ENCODE peak calls at places on chromosomes 3 and 15, in six cellular contexts. D is lower lobe of right lung, Q is ascending aorta, C is transverse colon, U is skeletal muscle cell, Y is Panc1. G is an unnamed sample.
A peak's percentile ranks its signal among the peaks of the same experiment; 100 is the strongest.

GRCh38 chr3:156360116-156360515 is 194.8 kb downstream of the SSR3 start:
- DNase-seq in Y (no peak), D (no peak), U (no peak), Q (no peak), C (no peak), G (no peak)

GRCh38 chr3:184769771-184770170 is 42.2 kb upstream of the VPS8 start:
- DNase-seq in C (no peak), Q (no peak), U (no peak), Y (no peak), D (no peak), G (no peak)

GRCh38 chr3:139306078-139306477 is 37.7 kb upstream of the MRPS22 start:
- DNase-seq in D (no peak), U (no peak), Q (no peak), C (no peak), Y (no peak), G (no peak)

GRCh38 chr3:189936210-189936609 is 184.5 kb downstream of the P3H2 start:
- DNase-seq in U (no peak), D (no peak), Q (no peak), Y (no peak), C (no peak), G (no peak)

GRCh38 chr15:98383571-98383970 is 264.8 kb upstream of the IGF1R start:
- DNase-seq in Q (no peak), Y (no peak), C (no peak), D (no peak), U (no peak), G (no peak)

GRCh38 chr3:132256984-132257383 is 60.2 kb upstream of the ACP3 start:
- DNase-seq in D (no peak), Q (no peak), U (peak; percentile 7), Y (no peak), C (peak; percentile 16), G (no peak)

GRCh38 chr3:170078620-170079281 is 41.0 kb downstream of the GPR160 start:
- DNase-seq in Q (no peak), C (no peak), U (no peak), Y (no peak), D (no peak), G (no peak)

GRCh38 chr3:50314342-50314741 is 8.2 kb downstream of the HYAL2 start:
- DNase-seq in Y (no peak), U (no peak), D (no peak), C (no peak), Q (no peak), G (no peak)

GRCh38 chr3:56630966-56631365 is 52.1 kb downstream of the TASOR start:
- DNase-seq in D (no peak), U (no peak), Y (no peak), C (no peak), Q (no peak), G (no peak)

GRCh38 chr3:128338536-128339400 is 127.9 kb downstream of the DNAJB8 start:
- DNase-seq in D (no peak), C (no peak), U (no peak), Y (no peak), Q (no peak), G (no peak)

GRCh38 chr15:43168192-43169107 is 16.8 kb upstream of the CCNDBP1 start:
- DNase-seq in U (peak; percentile 21), Q (no peak), C (no peak), Y (no peak), D (no peak), G (no peak)

GRCh38 chr3:52703356-52703755 is 2.2 kb downstream of the GLT8D1 start:
- DNase-seq in Q (no peak), C (no peak), D (no peak), U (no peak), Y (no peak), G (no peak)

GRCh38 chr3:112738366-112738765 is 97.4 kb upstream of the CCDC80 start:
- DNase-seq in Y (no peak), U (no peak), C (no peak), Q (no peak), D (no peak), G (no peak)

GRCh38 chr3:141216975-141217374 is 14.7 kb upstream of the PXYLP1 start:
- DNase-seq in Q (no peak), Y (no peak), D (no peak), U (no peak), C (no peak), G (no peak)

GRCh38 chr15:84982301-84982920 is 755 bp downstream of the PDE8A start:
- DNase-seq in Y (no peak), Q (no peak), D (peak; percentile 65), C (peak; percentile 70), U (no peak), G (no peak)

GRCh38 chr3:123953735-123954134 is 7.3 kb downstream of the CCDC14 start:
- DNase-seq in C (no peak), Q (no peak), D (no peak), U (no peak), Y (no peak), G (no peak)

GRCh38 chr3:126431103-126431534 is 36.4 kb downstream of the CFAP100 start:
- DNase-seq in U (no peak), Y (no peak), D (no peak), Q (no peak), C (no peak), G (no peak)

GRCh38 chr3:43346990-43347749 is 60.8 kb downstream of the SNRK start:
- DNase-seq in C (peak; percentile 33), Q (no peak), Y (no peak), U (no peak), D (no peak), G (no peak)

GRCh38 chr3:183918178-183918577 is 33.5 kb upstream of the PARL start:
- DNase-seq in U (no peak), Q (no peak), D (no peak), Y (no peak), C (no peak), G (no peak)

GRCh38 chr3:4471907-4472306 is 4.8 kb upstream of the SUMF1 start:
- DNase-seq in D (no peak), Y (no peak), C (no peak), U (no peak), Q (no peak), G (no peak)

GRCh38 chr15:91853501-91853967 is at the start of gene SLCO3A1:
- DNase-seq in D (peak; percentile 90), Q (no peak), U (no peak), Y (no peak), C (peak; percentile 79), G (no peak)

GRCh38 chr15:78069052-78069414 is 8.5 kb downstream of the TBC1D2B start:
- DNase-seq in Y (no peak), D (no peak), U (no peak), C (no peak), Q (no peak), G (no peak)
- H3K4me3 ChIP-seq in Y (peak overlapping the region; percentile 12), D (peak overlapping the region; percentile 15), U (no peak overlapping the region), C (no peak overlapping the region), Q (no peak overlapping the region), G (no peak overlapping the region)

GRCh38 chr3:27535809-27536392 is 51.7 kb upstream of the SLC4A7 start:
- DNase-seq in C (no peak), U (no peak), Y (peak; percentile 48), Q (no peak), D (no peak), G (no peak)

GRCh38 chr3:27536451-27536850 is 52.3 kb upstream of the SLC4A7 start:
- DNase-seq in Y (no peak), C (no peak), U (no peak), Q (no peak), D (no peak), G (no peak)

GRCh38 chr3:27532426-27532825 is 48.2 kb upstream of the SLC4A7 start:
- DNase-seq in D (no peak), Y (no peak), C (no peak), Q (no peak), U (no peak), G (no peak)

GRCh38 chr3:27532931-27533607 is 48.9 kb upstream of the SLC4A7 start:
- DNase-seq in D (no peak), C (no peak), U (no peak), Y (no peak), Q (no peak), G (no peak)

GRCh38 chr3:27533718-27534578 is 49.8 kb upstream of the SLC4A7 start:
- DNase-seq in C (peak; percentile 29), Y (peak; percentile 99), D (no peak), U (peak; percentile 96), Q (peak; percentile 68), G (peak; percentile 78)
- H3K4me3 ChIP-seq in C (no peak overlapping the region), Y (peak overlapping the region; percentile 31), D (no peak overlapping the region), U (no peak overlapping the region), Q (no peak overlapping the region), G (no peak overlapping the region)

GRCh38 chr3:55484191-55484644 is 2.9 kb downstream of the WNT5A start:
- DNase-seq in C (no peak), D (no peak), U (no peak), Y (no peak), Q (no peak), G (no peak)
- H3K4me3 ChIP-seq in C (no peak overlapping the region), D (no peak overlapping the region), U (peak overlapping the region; percentile 95), Y (no peak overlapping the region), Q (no peak overlapping the region), G (no peak overlapping the region)

GRCh38 chr3:32078085-32078634 is 28.3 kb upstream of the GPD1L start:
- DNase-seq in U (no peak), D (no peak), C (no peak), Y (no peak), Q (no peak), G (no peak)
- H3K4me3 ChIP-seq in U (no peak overlapping the region), D (no peak overlapping the region), C (no peak overlapping the region), Y (peak overlapping the region; percentile 44), Q (no peak overlapping the region), G (no peak overlapping the region)